ENCODE peak calls at places on chromosomes 4 and X, in seven cellular contexts. K, Z, B, X, Y, L and H are unnamed samples.

GRCh38 chrX:140709421-140709846 is at the start of gene LINC00632:
- DNase-seq in K (no peak), Z (no peak), B (no peak), X (no peak), Y (no peak), L (no peak), H (no peak)

GRCh38 chr4:1413221-1413663 is 7.0 kb upstream of the NKX1-1 start:
- DNase-seq in K (no peak), Z (no peak), B (no peak), X (no peak), Y (no peak), L (no peak), H (no peak)

GRCh38 chrX:2894885-2895292 is 34.2 kb downstream of the ARSD start:
- DNase-seq in K (no peak), Z (no peak), B (peak; percentile 21), X (no peak), Y (peak; percentile 50), L (no peak), H (no peak)

GRCh38 chr4:23855912-23856605 is 33.8 kb downstream of the PPARGC1A start:
- DNase-seq in K (no peak), Z (no peak), B (no peak), X (peak; percentile 50), Y (peak; percentile 68), L (no peak), H (no peak)

GRCh38 chr4:83613994-83614393 is 78.1 kb downstream of the GPAT3 start:
- DNase-seq in K (no peak), Z (no peak), B (no peak), X (no peak), Y (no peak), L (no peak), H (no peak)

GRCh38 chr4:147833254-147833653 is 101.4 kb downstream of the ARHGAP10 start:
- DNase-seq in K (no peak), Z (no peak), B (no peak), X (peak; percentile 54), Y (peak; percentile 82), L (no peak), H (no peak)

GRCh38 chrX:41180194-41180902 is 95.1 kb downstream of the USP9X start:
- DNase-seq in K (peak; percentile 8), Z (no peak), B (peak; percentile 31), X (peak; percentile 42), Y (peak; percentile 77), L (peak; percentile 24), H (peak; percentile 38)

GRCh38 chr4:71777891-71778290 is 6.0 kb downstream of the GC start:
- DNase-seq in K (no peak), Z (no peak), B (no peak), X (no peak), Y (no peak), L (no peak), H (no peak)

GRCh38 chr4:122827899-122828601 is 1.4 kb downstream of the FGF2 start:
- DNase-seq in K (no peak), Z (no peak), B (no peak), X (peak; percentile 68), Y (peak; percentile 77), L (no peak), H (peak; percentile 48)

GRCh38 chrX:118508690-118509089 is 13.1 kb downstream of the DOCK11 start:
- DNase-seq in K (no peak), Z (no peak), B (no peak), X (no peak), Y (no peak), L (no peak), H (no peak)

GRCh38 chr4:47135210-47135609 is 103.8 kb downstream of the GABRB1 start:
- DNase-seq in K (no peak), Z (no peak), B (no peak), X (no peak), Y (no peak), L (no peak), H (no peak)

GRCh38 chrX:19647731-19648588 is 132.7 kb upstream of the MAP3K15 start:
- DNase-seq in K (no peak), Z (no peak), B (no peak), X (peak; percentile 68), Y (peak; percentile 51), L (no peak), H (no peak)

GRCh38 chr4:185712350-185713024 is 99.5 kb downstream of the SORBS2 start:
- DNase-seq in K (no peak), Z (no peak), B (no peak), X (no peak), Y (no peak), L (no peak), H (no peak)

GRCh38 chr4:744212-744841 is 38.7 kb downstream of the PCGF3 start:
- DNase-seq in K (no peak), Z (no peak), B (no peak), X (no peak), Y (no peak), L (no peak), H (no peak)

GRCh38 chr4:41532880-41533279 is 5.1 kb upstream of the LIMCH1 start:
- DNase-seq in K (no peak), Z (no peak), B (no peak), X (no peak), Y (no peak), L (no peak), H (no peak)

GRCh38 chrX:114268643-114269042 is 315.2 kb upstream of the HTR2C start:
- DNase-seq in K (no peak), Z (no peak), B (no peak), X (no peak), Y (no peak), L (no peak), H (no peak)

GRCh38 chr4:6714954-6715353 is 1.0 kb upstream of the BLOC1S4 start:
- DNase-seq in K (no peak), Z (no peak), B (no peak), X (no peak), Y (no peak), L (no peak), H (no peak)

GRCh38 chr4:931194-931959 is 739 bp downstream of the GAK start:
- DNase-seq in K (peak; percentile 37), Z (no peak), B (no peak), X (peak; percentile 38), Y (peak; percentile 84), L (no peak), H (peak; percentile 49)

GRCh38 chrX:110287605-110288004 is 30.3 kb downstream of the AMMECR1 start:
- DNase-seq in K (no peak), Z (no peak), B (no peak), X (no peak), Y (peak; percentile 62), L (no peak), H (no peak)

GRCh38 chr4:144733566-144733965 is 87.6 kb downstream of the HHIP start:
- DNase-seq in K (no peak), Z (no peak), B (no peak), X (no peak), Y (no peak), L (no peak), H (no peak)

GRCh38 chr4:155582971-155583437 is 83.6 kb upstream of the GUCY1A1 start:
- DNase-seq in K (no peak), Z (no peak), B (peak; percentile 20), X (peak; percentile 82), Y (peak; percentile 92), L (no peak), H (no peak)

GRCh38 chr4:140755811-140756291 is 334 bp downstream of the TBC1D9 start:
- DNase-seq in K (peak; percentile 56), Z (no peak), B (no peak), X (peak; percentile 53), Y (peak; percentile 46), L (no peak), H (peak; percentile 25)

GRCh38 chr4:158098802-158099201 is 74.0 kb downstream of the GASK1B start:
- DNase-seq in K (no peak), Z (no peak), B (no peak), X (no peak), Y (no peak), L (no peak), H (no peak)

GRCh38 chr4:26217429-26217828 is 103.4 kb upstream of the RBPJ start:
- DNase-seq in K (no peak), Z (no peak), B (no peak), X (no peak), Y (no peak), L (no peak), H (no peak)

GRCh38 chrX:53305996-53306937 is 24.9 kb upstream of the IQSEC2 start:
- DNase-seq in K (no peak), Z (no peak), B (no peak), X (no peak), Y (no peak), L (no peak), H (no peak)

GRCh38 chr4:118032691-118033090 is 1.6 kb upstream of the NDST3 start:
- DNase-seq in K (no peak), Z (no peak), B (no peak), X (peak; percentile 51), Y (peak; percentile 20), L (no peak), H (no peak)

GRCh38 chr4:6732441-6733357 is 16.7 kb downstream of the BLOC1S4 start:
- DNase-seq in K (peak; percentile 68), Z (no peak), B (no peak), X (peak; percentile 86), Y (peak; percentile 94), L (no peak), H (peak; percentile 78)

GRCh38 chrX:3449287-3449686 is 102.8 kb upstream of the MXRA5 start:
- DNase-seq in K (no peak), Z (no peak), B (no peak), X (no peak), Y (no peak), L (no peak), H (peak; percentile 11)

GRCh38 chrX:129698150-129698549 is 40.6 kb upstream of the XPNPEP2 start:
- DNase-seq in K (no peak), Z (no peak), B (no peak), X (no peak), Y (no peak), L (no peak), H (no peak)

GRCh38 chr4:125314676-125315570 is at the start of gene FAT4:
- DNase-seq in K (peak; percentile 98), Z (no peak), B (peak; percentile 87), X (peak; percentile 94), Y (peak; percentile 97), L (peak; percentile 25), H (peak; percentile 97)

GRCh38 chr4:189090174-189090814 is 850.4 kb upstream of the FRG1 start:
- DNase-seq in K (no peak), Z (no peak), B (no peak), X (peak; percentile 15), Y (peak; percentile 45), L (no peak), H (peak; percentile 7)

GRCh38 chrX:91108761-91109160 is 325.9 kb upstream of the PABPC5 start:
- DNase-seq in K (no peak), Z (no peak), B (no peak), X (no peak), Y (no peak), L (no peak), H (no peak)

GRCh38 chr4:81162752-81163458 is 52.1 kb downstream of the PRKG2 start:
- DNase-seq in K (no peak), Z (no peak), B (no peak), X (no peak), Y (no peak), L (no peak), H (no peak)

GRCh38 chrX:119784747-119785446 is 6.5 kb downstream of the RPL39 start:
- DNase-seq in K (no peak), Z (peak; percentile 5), B (no peak), X (no peak), Y (peak; percentile 23), L (peak; percentile 37), H (no peak)

GRCh38 chr4:110197421-110198398 is 705 bp downstream of the ELOVL6 start:
- DNase-seq in K (peak; percentile 28), Z (no peak), B (peak; percentile 11), X (peak; percentile 52), Y (peak; percentile 39), L (peak; percentile 30), H (no peak)

GRCh38 chr4:87179751-87180150 is 40.7 kb downstream of the KLHL8 start:
- DNase-seq in K (no peak), Z (no peak), B (peak; percentile 15), X (peak; percentile 2), Y (peak; percentile 67), L (no peak), H (no peak)

GRCh38 chrX:72255445-72255844 is 16.6 kb upstream of the ERCC6L start:
- DNase-seq in K (no peak), Z (no peak), B (no peak), X (no peak), Y (no peak), L (no peak), H (no peak)

GRCh38 chr4:123826896-123827295 is 430.3 kb downstream of the SPRY1 start:
- DNase-seq in K (peak; percentile 64), Z (no peak), B (no peak), X (peak; percentile 26), Y (peak; percentile 66), L (no peak), H (no peak)